ENCODE peak calls at places on chromosomes 3 and 15, in nine cellular contexts. I is endodermal cell; V is thyroid gland; Y is AG09309; R is Caco-2; G is thoracic aorta; F is BE2C; Q is CD8-positive, alpha-beta T cell; T is cardiac fibroblast. S is an unnamed sample.

GRCh38 chr3:64103131-64103530 is 79.8 kb upstream of the PSMD6 start:
- DNase-seq in I (no peak), V (no peak), Y (no peak), R (no peak), G (no peak), F (no peak), Q (no peak), T (no peak), S (no peak)

GRCh38 chr15:67172172-67172571 is 82.3 kb downstream of the AAGAB start:
- DNase-seq in I (no peak), V (no peak), Y (no peak), R (no peak), G (no peak), F (no peak), Q (no peak), T (no peak), S (no peak)

GRCh38 chr3:128910006-128910405 is 30.6 kb downstream of the ACAD9 start:
- DNase-seq in I (peak; percentile 33), V (no peak), Y (no peak), R (no peak), G (no peak), F (no peak), Q (no peak), T (no peak), S (no peak)

GRCh38 chr3:69272537-69272936 is 113.4 kb downstream of the FRMD4B start:
- DNase-seq in I (no peak), V (no peak), Y (no peak), R (no peak), G (no peak), F (no peak), Q (no peak), T (no peak), S (no peak)

GRCh38 chr3:69231929-69232437 is 109.6 kb upstream of the LMOD3 start:
- DNase-seq in I (no peak), V (peak; percentile 61), Y (no peak), R (peak; percentile 74), G (no peak), F (peak; percentile 32), Q (no peak), T (peak; percentile 20), S (peak; percentile 77)

GRCh38 chr15:90029024-90029423 is 27.9 kb downstream of the ZNF710 start:
- DNase-seq in I (no peak), V (no peak), Y (no peak), R (peak; percentile 75), G (no peak), F (no peak), Q (no peak), T (no peak), S (no peak)

GRCh38 chr3:119146578-119147375 is 812 bp downstream of the TEX55 start:
- DNase-seq in I (no peak), V (no peak), Y (no peak), R (no peak), G (no peak), F (no peak), Q (no peak), T (peak; percentile 45), S (no peak)

GRCh38 chr3:385151-385550 is 188.6 kb downstream of the CHL1 start:
- DNase-seq in I (no peak), V (no peak), Y (no peak), R (no peak), G (no peak), F (no peak), Q (no peak), T (peak; percentile 67), S (no peak)

GRCh38 chr15:88166330-88166993 is 90.1 kb downstream of the NTRK3 start:
- DNase-seq in I (peak; percentile 91), V (peak; percentile 23), Y (no peak), R (no peak), G (no peak), F (no peak), Q (no peak), T (peak; percentile 2), S (peak; percentile 88)

GRCh38 chr3:101026881-101027678 is 33.9 kb upstream of the ABI3BP start:
- DNase-seq in I (no peak), V (no peak), Y (no peak), R (no peak), G (no peak), F (no peak), Q (no peak), T (no peak), S (no peak)

GRCh38 chr15:25739687-25740121 is 123.4 kb downstream of the ATP10A start:
- DNase-seq in I (peak; percentile 67), V (no peak), Y (no peak), R (no peak), G (no peak), F (no peak), Q (no peak), T (peak; percentile 44), S (no peak)

GRCh38 chr3:148790841-148791240 is 36.8 kb upstream of the CPB1 start:
- DNase-seq in I (no peak), V (no peak), Y (no peak), R (no peak), G (no peak), F (no peak), Q (no peak), T (peak; percentile 49), S (no peak)

GRCh38 chr3:64148955-64149653 is 76.2 kb downstream of the PRICKLE2 start:
- DNase-seq in I (no peak), V (no peak), Y (no peak), R (no peak), G (no peak), F (no peak), Q (no peak), T (no peak), S (no peak)

GRCh38 chr15:69373406-69373805 is 40.7 kb upstream of the KIF23 start:
- DNase-seq in I (no peak), V (no peak), Y (no peak), R (no peak), G (no peak), F (no peak), Q (no peak), T (no peak), S (no peak)

GRCh38 chr3:188421151-188421821 is 267.3 kb downstream of the LPP start:
- DNase-seq in I (no peak), V (no peak), Y (peak; percentile 84), R (no peak), G (no peak), F (no peak), Q (no peak), T (peak; percentile 88), S (no peak)

GRCh38 chr3:14452676-14453367 is 50.4 kb downstream of the SLC6A6 start:
- DNase-seq in I (no peak), V (peak; percentile 91), Y (peak; percentile 98), R (no peak), G (peak; percentile 83), F (peak; percentile 83), Q (no peak), T (peak; percentile 99), S (no peak)

GRCh38 chr3:14608298-14608697 is 43.3 kb upstream of the CCDC174 start:
- DNase-seq in I (peak; percentile 66), V (no peak), Y (no peak), R (no peak), G (no peak), F (no peak), Q (no peak), T (no peak), S (no peak)

DNA sequence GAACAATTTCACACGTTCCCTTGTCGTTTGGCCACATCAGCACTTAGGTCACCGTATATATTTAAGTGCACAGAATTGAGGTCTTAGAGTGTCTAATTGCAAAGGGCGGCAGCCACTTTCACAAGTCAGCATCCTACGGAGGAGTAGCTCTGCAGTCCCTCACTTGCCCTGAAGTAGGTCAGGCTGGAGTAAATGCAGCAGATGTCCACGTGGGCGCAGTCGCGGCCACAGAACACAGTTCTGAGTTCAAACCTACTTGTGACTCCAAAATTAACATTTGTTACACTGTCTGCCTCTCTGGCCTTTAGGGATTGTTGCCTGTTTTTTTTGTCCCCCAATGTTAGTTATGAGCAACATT is 85.8 kb downstream of the PDCD6IP start:
- DNase-seq in I (peak; percentile 68), V (no peak), Y (no peak), R (no peak), G (no peak), F (no peak), Q (no peak), T (peak; percentile 57), S (no peak)
- TF ChIP-seq CTCF in I (peak; percentile 45), V (no peak), Y (peak; percentile 49), R (no peak), G (peak; percentile 51), F (no peak), Q (no peak), T (peak; percentile 49), S (no peak)

DNA sequence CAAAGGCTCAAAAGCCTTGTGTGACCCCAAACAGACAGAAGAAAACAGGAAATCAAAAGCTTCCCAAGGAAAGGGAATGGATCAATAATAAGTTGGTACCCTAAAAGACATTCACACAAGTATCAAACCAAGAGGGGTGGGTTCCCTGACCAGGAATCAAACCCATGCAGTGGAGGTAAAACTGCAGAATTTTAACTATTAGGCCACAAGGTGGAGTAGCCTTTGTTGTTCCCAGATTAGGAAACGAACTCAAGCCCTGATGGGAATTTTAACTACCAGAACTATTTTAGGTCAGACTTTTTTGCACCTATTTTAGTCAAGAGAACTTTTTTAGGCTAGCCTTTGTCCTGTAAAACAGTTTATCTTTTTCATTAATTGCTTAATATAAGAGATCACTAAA is 31.4 kb downstream of the SETMAR start:
- DNase-seq in I (no peak), V (no peak), Y (no peak), R (no peak), G (no peak), F (no peak), Q (no peak), T (no peak), S (no peak)
- TF ChIP-seq CTCF in I (peak; percentile 64), V (no peak), Y (peak; percentile 11), R (no peak), G (no peak), F (peak; percentile 17), Q (no peak), T (peak; percentile 5), S (no peak)

DNA sequence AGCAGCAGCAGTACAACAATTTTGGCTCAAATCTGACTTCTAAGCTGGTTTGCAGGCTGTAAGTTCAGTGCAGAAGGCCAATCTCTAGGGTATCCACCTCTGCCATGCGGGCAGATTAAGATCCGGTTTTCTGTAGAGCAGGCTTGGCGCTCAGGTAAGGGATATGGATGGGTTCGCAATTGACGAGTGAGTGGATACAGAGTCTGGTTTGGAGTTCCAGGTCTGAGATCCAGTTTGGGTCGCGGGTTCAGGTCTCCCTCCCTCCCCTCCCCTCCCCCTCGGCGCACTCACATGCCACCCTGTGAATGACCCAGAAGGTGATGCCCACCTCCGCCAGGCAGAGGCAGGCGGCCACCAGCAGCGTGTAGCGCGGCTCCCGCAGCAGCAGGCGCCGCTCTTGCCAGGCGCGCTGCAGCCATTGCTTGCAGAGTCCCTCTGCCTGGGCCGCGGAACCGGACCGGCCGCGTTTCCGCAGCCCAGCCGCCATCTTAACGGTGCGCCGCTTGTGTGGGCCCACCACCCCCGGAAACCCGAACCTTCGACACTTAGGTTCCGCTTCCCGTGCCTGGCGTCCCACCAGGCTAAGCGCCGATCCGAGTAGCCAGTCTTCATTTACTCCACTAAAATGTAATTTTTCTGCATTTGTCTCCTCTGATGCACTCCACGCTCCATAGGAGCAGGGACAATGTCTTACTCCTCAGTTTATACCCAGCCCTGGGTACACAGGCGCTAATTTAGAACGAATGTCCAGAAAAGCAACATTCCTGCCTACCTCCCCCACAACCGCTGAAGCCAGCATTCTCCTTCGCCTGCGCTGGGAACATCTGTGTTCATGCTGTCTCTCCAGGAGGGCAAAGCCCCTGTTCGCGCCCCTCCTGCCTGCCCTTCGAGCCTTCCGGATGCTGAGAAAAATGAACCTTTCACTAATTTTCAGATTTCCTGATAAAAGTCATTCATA is at the start of gene ALG3:
- DNase-seq in I (peak; percentile 96), V (peak; percentile 82), Y (peak; percentile 48), R (peak; percentile 87), G (peak; percentile 30), F (peak; percentile 87), Q (peak; percentile 78), T (peak; percentile 93), S (peak; percentile 91)
- TF ChIP-seq CTCF in I (no peak), V (peak; percentile 13), Y (no peak), R (peak; percentile 19), G (no peak), F (no peak), Q (no peak), T (no peak), S (no peak)

GRCh38 chr3:161096771-161097367 is 8.3 kb downstream of the B3GALNT1 start:
- DNase-seq in I (peak; percentile 83), V (peak; percentile 28), Y (no peak), R (peak; percentile 45), G (no peak), F (peak; percentile 24), Q (no peak), T (peak; percentile 10), S (no peak)
- TF ChIP-seq CTCF in I (peak; percentile 79), V (no peak), Y (peak; percentile 17), R (peak; percentile 60), G (no peak), F (peak; percentile 46), Q (no peak), T (peak; percentile 5), S (no peak)